ENCODE peak calls at places on chromosome 5, in ten cellular contexts. F is stimulated activated CD4-positive, alpha-beta T cell treated with anti-CD3 and anti-CD28 coated beads, TNF-alpha, amount 100 ng/mL, for 24 hours; G is KG1; N is activated T-cell treated with anti-CD3 and anti-CD28 coated beads for 1 hour; L is keratinocyte; A is activated effector memory CD4-positive, alpha-beta T cell treated with Interleukin-2 at 50 U/mL for 16 hours; J is lower lobe of right lung; X is Caki2; U is endothelial cell; W is skeletal muscle cell. I is an unnamed sample.

GRCh38 chr5:53882637-53883036 is 322.2 kb downstream of the NDUFS4 start:
- DNase-seq in F (no peak), G (no peak), N (no peak), L (no peak), A (no peak), J (no peak), X (no peak), U (no peak), W (peak), I (no peak)

GRCh38 chr5:179204572-179204971 is 140.7 kb downstream of the ADAMTS2 start:
- DNase-seq in F (no peak), G (no peak), N (no peak), L (no peak), A (no peak), J (no peak), X (no peak), U (no peak), W (no peak), I (no peak)

GRCh38 chr5:92409131-92409530 is 1026.0 kb upstream of the ARRDC3 start:
- DNase-seq in F (no peak), G (no peak), N (no peak), L (no peak), A (no peak), J (no peak), X (no peak), U (no peak), W (peak), I (no peak)

GRCh38 chr5:54851449-54851848 is 133.9 kb downstream of the ESM1 start:
- DNase-seq in F (no peak), G (no peak), N (no peak), L (no peak), A (no peak), J (no peak), X (no peak), U (no peak), W (no peak), I (no peak)

GRCh38 chr5:159210306-159210722 is 961 bp upstream of the RNF145 start:
- DNase-seq in F (no peak), G (no peak), N (no peak), L (no peak), A (no peak), J (no peak), X (no peak), U (no peak), W (no peak), I (peak)

GRCh38 chr5:134554319-134555222 is 29.1 kb downstream of the JADE2 start:
- DNase-seq in F (peak), G (no peak), N (no peak), L (no peak), A (peak), J (peak), X (peak), U (no peak), W (peak), I (peak)

GRCh38 chr5:172407241-172407691 is 47.1 kb downstream of the SH3PXD2B start:
- DNase-seq in F (no peak), G (no peak), N (no peak), L (no peak), A (no peak), J (no peak), X (no peak), U (no peak), W (no peak), I (no peak)

GRCh38 chr5:39138892-39139291 is 64.7 kb upstream of the RICTOR start:
- DNase-seq in F (no peak), G (no peak), N (no peak), L (peak), A (no peak), J (no peak), X (no peak), U (no peak), W (peak), I (no peak)

GRCh38 chr5:154368041-154368800 is 77.6 kb upstream of the SAP30L start:
- DNase-seq in F (no peak), G (no peak), N (no peak), L (peak), A (no peak), J (no peak), X (peak), U (peak), W (peak), I (no peak)

GRCh38 chr5:37412515-37412914 is 33.4 kb downstream of the WDR70 start:
- DNase-seq in F (no peak), G (no peak), N (no peak), L (no peak), A (no peak), J (no peak), X (no peak), U (no peak), W (peak), I (no peak)

GRCh38 chr5:171931163-171931562 is 75.3 kb downstream of the FBXW11 start:
- DNase-seq in F (no peak), G (no peak), N (no peak), L (no peak), A (no peak), J (no peak), X (no peak), U (no peak), W (no peak), I (no peak)

GRCh38 chr5:161098516-161098915 is 246.5 kb upstream of the ATP10B start:
- DNase-seq in F (no peak), G (no peak), N (no peak), L (no peak), A (no peak), J (no peak), X (no peak), U (no peak), W (no peak), I (no peak)

GRCh38 chr5:171808951-171809350 is 23.3 kb downstream of the SMIM23 start:
- DNase-seq in F (no peak), G (no peak), N (no peak), L (no peak), A (no peak), J (no peak), X (no peak), U (no peak), W (peak), I (no peak)

GRCh38 chr5:56838409-56839039 is 23.2 kb downstream of the MAP3K1 start:
- DNase-seq in F (no peak), G (no peak), N (no peak), L (no peak), A (no peak), J (no peak), X (peak), U (no peak), W (peak), I (no peak)